ENCODE peak calls at places on chromosomes 4 and X, in seven cellular contexts. E, P, Y, Q, O, K and X are unnamed samples.
A peak's percentile ranks its signal among the peaks of the same experiment; 100 is the strongest.

GRCh38 chr4:145012841-145013240 is 85.2 kb downstream of the ANAPC10 start:
- DNase-seq in P (peak; percentile 55), K (no peak), Y (no peak), O (no peak), Q (peak; percentile 76), E (no peak), X (peak; percentile 85)

GRCh38 chr4:147340547-147341225 is 140.2 kb upstream of the EDNRA start:
- DNase-seq in E (no peak), O (no peak), P (peak; percentile 48), Y (no peak), Q (peak; percentile 62), K (no peak), X (peak; percentile 8)

GRCh38 chr4:179605196-179605595 is 2163.0 kb upstream of the AGA start:
- DNase-seq in Y (no peak), K (no peak), O (no peak), E (no peak), P (peak; percentile 10), Q (no peak), X (no peak)

GRCh38 chr4:72846280-72847111 is 223.0 kb downstream of the COX18 start:
- DNase-seq in Y (no peak), K (no peak), P (peak; percentile 17), Q (peak; percentile 32), O (no peak), E (no peak), X (no peak)

GRCh38 chr4:40283968-40284367 is 51.2 kb upstream of the CHRNA9 start:
- DNase-seq in E (peak; percentile 80), O (no peak), K (no peak), Y (no peak), Q (no peak), P (peak; percentile 49), X (peak; percentile 55)

GRCh38 chr4:133152801-133153526 is 3.9 kb downstream of the PCDH10 start:
- DNase-seq in Q (peak; percentile 29), O (no peak), Y (no peak), E (no peak), P (peak; percentile 9), K (no peak), X (peak; percentile 51)

GRCh38 chr4:76930721-76931481 is 18.7 kb upstream of the SEPTIN11 start:
- DNase-seq in Y (no peak), K (no peak), P (no peak), Q (no peak), O (no peak), E (no peak), X (no peak)

GRCh38 chr4:183658362-183659028 is 490 bp downstream of the RWDD4 start:
- DNase-seq in E (no peak), Y (peak; percentile 63), P (peak; percentile 59), Q (peak; percentile 38), O (no peak), K (peak; percentile 27), X (peak; percentile 29)

GRCh38 chr4:99998062-99998880 is 48.2 kb upstream of the H2AZ1 start:
- DNase-seq in Q (peak; percentile 58), P (peak; percentile 68), Y (no peak), E (no peak), O (no peak), K (no peak), X (peak; percentile 49)

GRCh38 chr4:182880387-182881356 is 36.5 kb downstream of the DCTD start:
- DNase-seq in E (no peak), Y (no peak), Q (no peak), K (peak; percentile 10), O (peak; percentile 65), P (no peak), X (no peak)

GRCh38 chrX:72245461-72246089 is 6.7 kb upstream of the ERCC6L start:
- DNase-seq in P (peak; percentile 68), Y (peak; percentile 48), Q (peak; percentile 51), K (peak; percentile 73), O (peak; percentile 77), E (peak; percentile 17), X (peak; percentile 82)

GRCh38 chr4:103482893-103483292 is 236.9 kb downstream of the TACR3 start:
- DNase-seq in E (no peak), Q (no peak), O (no peak), P (no peak), K (no peak), Y (no peak), X (no peak)

GRCh38 chr4:172809319-172809718 is 359.3 kb upstream of the GALNT7 start:
- DNase-seq in E (no peak), K (no peak), O (no peak), Y (no peak), P (no peak), Q (no peak), X (no peak)

GRCh38 chr4:61462451-61463326 is 262.6 kb downstream of the ADGRL3 start:
- DNase-seq in O (peak; percentile 28), Q (peak; percentile 40), E (no peak), K (no peak), P (no peak), Y (no peak), X (no peak)

GRCh38 chr4:184440593-184441358 is 33.6 kb downstream of the IRF2 start:
- DNase-seq in K (no peak), O (no peak), P (no peak), E (no peak), Q (no peak), Y (no peak), X (no peak)

GRCh38 chr4:53007024-53007423 is 144.9 kb downstream of the RASL11B start:
- DNase-seq in P (no peak), K (no peak), Q (no peak), Y (no peak), O (no peak), E (no peak), X (no peak)

GRCh38 chr4:147596377-147596776 is 20.8 kb upstream of the TMEM184C start:
- DNase-seq in O (no peak), Q (no peak), K (no peak), P (peak; percentile 28), Y (no peak), E (no peak), X (peak; percentile 55)

GRCh38 chr4:37471971-37472370 is 214.2 kb downstream of the RELL1 start:
- DNase-seq in Q (no peak), O (peak; percentile 73), P (no peak), Y (no peak), K (peak; percentile 26), E (no peak), X (no peak)

GRCh38 chr4:183823394-183823793 is 81.7 kb upstream of the STOX2 start:
- DNase-seq in Q (peak; percentile 65), Y (no peak), P (peak; percentile 52), O (no peak), K (peak; percentile 44), E (no peak), X (no peak)

GRCh38 chr4:11271263-11271662 is 157.4 kb downstream of the HS3ST1 start:
- DNase-seq in Y (no peak), O (peak; percentile 29), Q (no peak), E (no peak), K (peak; percentile 68), P (no peak), X (no peak)

GRCh38 chr4:136741468-136741867 is 790.8 kb downstream of the PCDH18 start:
- DNase-seq in K (no peak), E (no peak), O (no peak), Y (no peak), P (no peak), Q (peak; percentile 55), X (no peak)

DNA sequence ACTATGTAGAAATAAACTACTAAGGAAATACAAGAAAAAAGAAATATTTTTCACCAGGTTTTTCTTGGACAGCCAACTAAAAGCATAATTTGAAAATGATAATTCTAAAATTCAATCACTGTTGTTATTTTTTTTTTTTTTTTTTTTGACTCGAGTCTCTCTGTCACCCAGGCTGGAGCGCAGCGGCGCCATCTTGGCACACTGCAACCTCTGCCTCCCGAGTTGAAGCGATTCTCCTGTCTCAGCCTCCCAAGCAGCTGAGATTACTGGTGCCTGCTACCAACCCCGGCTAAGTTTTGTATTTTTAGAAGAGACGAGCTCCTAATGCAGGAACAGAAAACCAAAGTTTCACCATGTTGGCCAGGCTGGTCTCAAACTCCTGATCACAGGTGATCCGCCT is 122.3 kb upstream of the UGT8 start:
- DNase-seq in Q (no peak), E (no peak), P (no peak), K (no peak), Y (no peak), O (no peak), X (no peak)
- H3K4me1 ChIP-seq in Q (no peaks in the 10 kb centered on the region), E (no peaks in the 10 kb centered on the region), P (no peaks in the 10 kb centered on the region), K (no peaks in the 10 kb centered on the region), Y (no peaks in the 10 kb centered on the region), O (no peaks in the 10 kb centered on the region), X (no peaks in the 10 kb centered on the region)

DNA sequence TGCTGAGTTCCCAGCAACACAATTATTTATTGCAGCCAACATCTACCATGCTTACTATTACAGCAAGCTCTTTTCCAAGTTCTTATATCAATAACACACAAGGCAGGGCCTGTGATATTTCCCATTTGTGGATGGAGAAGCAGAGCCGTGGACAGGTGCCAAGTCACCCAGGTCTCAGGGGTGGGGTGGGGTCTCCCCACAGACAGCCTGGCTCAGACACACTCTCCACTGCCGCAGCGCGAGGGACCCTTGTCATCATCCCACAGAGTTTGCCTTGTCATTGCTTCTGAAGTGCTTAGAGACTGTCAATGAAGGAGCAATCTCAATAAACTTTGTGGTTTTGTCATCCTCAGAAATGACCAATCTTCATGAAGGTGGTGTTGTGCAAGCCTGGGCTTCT is 76.1 kb downstream of the SORBS2 start:
- DNase-seq in P (no peak), O (no peak), Q (no peak), E (no peak), K (no peak), Y (no peak), X (no peak)
- H3K4me1 ChIP-seq in P (no peaks in the 10 kb centered on the region), O (peaks cover 32% of the 10 kb centered on the region), Q (peaks cover 10% of the 10 kb centered on the region), E (no peaks in the 10 kb centered on the region), K (no peaks in the 10 kb centered on the region), Y (no peaks in the 10 kb centered on the region), X (no peaks in the 10 kb centered on the region)

DNA sequence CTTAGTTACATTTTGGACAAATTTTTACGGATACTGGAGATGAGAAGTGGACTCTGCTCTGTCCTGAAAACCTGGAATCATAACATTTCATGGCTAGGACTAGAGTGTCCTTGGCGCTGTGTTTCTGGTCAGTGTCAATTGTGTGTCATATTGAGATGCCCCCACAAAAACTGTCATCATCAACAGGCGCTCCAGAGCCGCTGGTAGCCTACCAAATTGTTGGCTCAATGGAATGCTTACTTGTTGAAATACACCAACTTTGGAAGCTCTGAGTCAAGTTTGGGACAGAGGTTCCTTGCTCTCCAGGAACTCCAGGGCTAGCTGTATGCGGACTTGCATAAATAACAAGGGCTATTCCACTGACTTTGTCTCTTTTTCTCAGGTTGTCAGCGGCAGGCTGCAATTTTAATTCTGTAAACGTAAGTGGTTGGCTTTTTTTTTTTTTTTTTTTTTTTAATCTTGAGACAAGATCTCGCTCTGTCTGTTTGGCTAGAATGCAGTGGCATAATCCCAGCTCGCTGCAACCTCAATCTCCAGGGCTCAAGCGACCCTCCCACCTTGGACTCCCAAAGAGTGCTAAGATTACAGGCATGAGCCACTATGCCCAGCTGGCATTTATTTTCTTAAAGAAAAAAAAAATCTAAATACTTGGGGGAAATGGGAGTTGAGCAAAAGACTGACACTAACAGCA is 860 bp upstream of the HPGD start:
- DNase-seq in O (no peak), Y (peak; percentile 51), K (peak; percentile 12), E (no peak), Q (peak; percentile 34), P (peak; percentile 50), X (peak; percentile 10)
- H3K4me1 ChIP-seq in O (peaks cover 8% of the 10 kb centered on the region), Y (no peaks in the 10 kb centered on the region), K (peaks cover 26% of the 10 kb centered on the region), E (no peaks in the 10 kb centered on the region), Q (peaks cover 11% of the 10 kb centered on the region), P (peaks cover 8% of the 10 kb centered on the region), X (peaks cover 4% of the 10 kb centered on the region)

DNA sequence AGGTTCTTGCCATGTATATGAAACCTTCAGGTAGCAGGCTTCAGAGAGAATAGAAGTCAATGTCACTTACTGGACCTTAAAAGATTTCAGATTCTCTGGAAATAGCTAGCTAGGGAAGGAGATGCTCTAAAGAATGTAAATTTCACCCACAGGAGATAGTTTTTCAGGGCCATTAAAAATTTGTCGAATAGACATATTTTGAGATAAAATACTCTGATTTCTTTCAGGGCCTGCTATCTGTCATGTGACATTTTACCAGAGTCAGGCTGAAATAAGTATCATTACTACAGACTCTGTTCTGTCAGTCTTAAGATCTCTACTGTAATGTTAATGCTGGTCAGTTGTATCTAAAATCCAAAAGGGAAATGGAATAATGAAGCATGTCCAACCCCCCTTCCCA is 15.7 kb upstream of the IL15 start:
- DNase-seq in E (no peak), P (no peak), K (no peak), Q (no peak), Y (no peak), O (no peak), X (no peak)
- H3K4me1 ChIP-seq in E (no peaks in the 10 kb centered on the region), P (no peaks in the 10 kb centered on the region), K (no peaks in the 10 kb centered on the region), Q (no peaks in the 10 kb centered on the region), Y (no peaks in the 10 kb centered on the region), O (no peaks in the 10 kb centered on the region), X (no peaks in the 10 kb centered on the region)